ENCODE peak calls at places on chromosomes 12 and 14, in eight cellular contexts. One of them, this sample, is unnamed.

GRCh38 chr14:53043107-53043704 is 92.4 kb upstream of the FERMT2 start:
- DNase-seq in ACHN: no peak
- DNase-seq in WTC11: no peak
- DNase-seq in caudate nucleus: no peak
- DNase-seq in AG04449: no peak
- DNase-seq in ovary: peak
- DNase-seq in iPS-NIHi11: no peak
- DNase-seq in stimulated activated CD4-positive, alpha-beta T cell treated with anti-CD3 and anti-CD28 coated beads, Interleukin-2, amount 100 ng/mL, for 48 hours: no peak
- DNase-seq in this sample: no peak

GRCh38 chr14:55588259-55588699 is 8.3 kb downstream of the KTN1 start:
- DNase-seq in ACHN: no peak
- DNase-seq in WTC11: no peak
- DNase-seq in caudate nucleus: no peak
- DNase-seq in AG04449: no peak
- DNase-seq in ovary: no peak
- DNase-seq in iPS-NIHi11: no peak
- DNase-seq in stimulated activated CD4-positive, alpha-beta T cell treated with anti-CD3 and anti-CD28 coated beads, Interleukin-2, amount 100 ng/mL, for 48 hours: no peak
- DNase-seq in this sample: no peak

GRCh38 chr12:48442191-48442828 is 30.0 kb upstream of the ANP32D start:
- DNase-seq in ACHN: no peak
- DNase-seq in WTC11: peak
- DNase-seq in caudate nucleus: no peak
- DNase-seq in AG04449: no peak
- DNase-seq in ovary: no peak
- DNase-seq in iPS-NIHi11: peak
- DNase-seq in stimulated activated CD4-positive, alpha-beta T cell treated with anti-CD3 and anti-CD28 coated beads, Interleukin-2, amount 100 ng/mL, for 48 hours: no peak
- DNase-seq in this sample: no peak

GRCh38 chr12:7934153-7934552 is 1.8 kb downstream of the SLC2A3 start:
- DNase-seq in ACHN: no peak
- DNase-seq in WTC11: no peak
- DNase-seq in caudate nucleus: no peak
- DNase-seq in AG04449: no peak
- DNase-seq in ovary: no peak
- DNase-seq in iPS-NIHi11: no peak
- DNase-seq in stimulated activated CD4-positive, alpha-beta T cell treated with anti-CD3 and anti-CD28 coated beads, Interleukin-2, amount 100 ng/mL, for 48 hours: no peak
- DNase-seq in this sample: peak

GRCh38 chr12:96034631-96035282 is 630 bp downstream of the LTA4H start:
- DNase-seq in ACHN: peak
- DNase-seq in WTC11: no peak
- DNase-seq in caudate nucleus: no peak
- DNase-seq in AG04449: no peak
- DNase-seq in ovary: peak
- DNase-seq in iPS-NIHi11: peak
- DNase-seq in stimulated activated CD4-positive, alpha-beta T cell treated with anti-CD3 and anti-CD28 coated beads, Interleukin-2, amount 100 ng/mL, for 48 hours: no peak
- DNase-seq in this sample: peak

GRCh38 chr14:105974902-105975301 is 448.5 kb downstream of the TMEM121 start:
- DNase-seq in ACHN: peak
- DNase-seq in WTC11: no peak
- DNase-seq in caudate nucleus: no peak
- DNase-seq in AG04449: no peak
- DNase-seq in ovary: no peak
- DNase-seq in iPS-NIHi11: no peak
- DNase-seq in stimulated activated CD4-positive, alpha-beta T cell treated with anti-CD3 and anti-CD28 coated beads, Interleukin-2, amount 100 ng/mL, for 48 hours: peak
- DNase-seq in this sample: peak

GRCh38 chr12:31011336-31011735 is 62.3 kb upstream of the DDX11 start:
- DNase-seq in ACHN: no peak
- DNase-seq in WTC11: peak
- DNase-seq in caudate nucleus: no peak
- DNase-seq in AG04449: no peak
- DNase-seq in ovary: no peak
- DNase-seq in iPS-NIHi11: no peak
- DNase-seq in stimulated activated CD4-positive, alpha-beta T cell treated with anti-CD3 and anti-CD28 coated beads, Interleukin-2, amount 100 ng/mL, for 48 hours: no peak
- DNase-seq in this sample: peak

GRCh38 chr12:32885831-32886230 is 10.7 kb downstream of the PKP2 start:
- DNase-seq in ACHN: no peak
- DNase-seq in WTC11: no peak
- DNase-seq in caudate nucleus: no peak
- DNase-seq in AG04449: no peak
- DNase-seq in ovary: no peak
- DNase-seq in iPS-NIHi11: no peak
- DNase-seq in stimulated activated CD4-positive, alpha-beta T cell treated with anti-CD3 and anti-CD28 coated beads, Interleukin-2, amount 100 ng/mL, for 48 hours: no peak
- DNase-seq in this sample: no peak

GRCh38 chr12:23834076-23834475 is 115.4 kb downstream of the SOX5 start:
- DNase-seq in ACHN: no peak
- DNase-seq in WTC11: no peak
- DNase-seq in caudate nucleus: no peak
- DNase-seq in AG04449: no peak
- DNase-seq in ovary: no peak
- DNase-seq in iPS-NIHi11: no peak
- DNase-seq in stimulated activated CD4-positive, alpha-beta T cell treated with anti-CD3 and anti-CD28 coated beads, Interleukin-2, amount 100 ng/mL, for 48 hours: no peak
- DNase-seq in this sample: no peak

GRCh38 chr12:104566244-104566993 is 109.7 kb downstream of the CHST11 start:
- DNase-seq in ACHN: no peak
- DNase-seq in WTC11: no peak
- DNase-seq in caudate nucleus: no peak
- DNase-seq in AG04449: no peak
- DNase-seq in ovary: no peak
- DNase-seq in iPS-NIHi11: no peak
- DNase-seq in stimulated activated CD4-positive, alpha-beta T cell treated with anti-CD3 and anti-CD28 coated beads, Interleukin-2, amount 100 ng/mL, for 48 hours: peak
- DNase-seq in this sample: peak

GRCh38 chr14:58666737-58667136 is 29.0 kb downstream of the DACT1 start:
- DNase-seq in ACHN: no peak
- DNase-seq in WTC11: no peak
- DNase-seq in caudate nucleus: no peak
- DNase-seq in AG04449: no peak
- DNase-seq in ovary: no peak
- DNase-seq in iPS-NIHi11: no peak
- DNase-seq in stimulated activated CD4-positive, alpha-beta T cell treated with anti-CD3 and anti-CD28 coated beads, Interleukin-2, amount 100 ng/mL, for 48 hours: no peak
- DNase-seq in this sample: no peak

GRCh38 chr12:95637471-95638155 is 86.3 kb upstream of the USP44 start:
- DNase-seq in ACHN: no peak
- DNase-seq in WTC11: no peak
- DNase-seq in caudate nucleus: no peak
- DNase-seq in AG04449: peak
- DNase-seq in ovary: no peak
- DNase-seq in iPS-NIHi11: no peak
- DNase-seq in stimulated activated CD4-positive, alpha-beta T cell treated with anti-CD3 and anti-CD28 coated beads, Interleukin-2, amount 100 ng/mL, for 48 hours: no peak
- DNase-seq in this sample: no peak

GRCh38 chr12:70364695-70365397 is 1.2 kb upstream of the KCNMB4 start:
- DNase-seq in ACHN: no peak
- DNase-seq in WTC11: peak
- DNase-seq in caudate nucleus: no peak
- DNase-seq in AG04449: no peak
- DNase-seq in ovary: no peak
- DNase-seq in iPS-NIHi11: peak
- DNase-seq in stimulated activated CD4-positive, alpha-beta T cell treated with anti-CD3 and anti-CD28 coated beads, Interleukin-2, amount 100 ng/mL, for 48 hours: no peak
- DNase-seq in this sample: peak

GRCh38 chr12:67784831-67785230 is 136.3 kb downstream of the DYRK2 start:
- DNase-seq in ACHN: no peak
- DNase-seq in WTC11: no peak
- DNase-seq in caudate nucleus: no peak
- DNase-seq in AG04449: no peak
- DNase-seq in ovary: no peak
- DNase-seq in iPS-NIHi11: no peak
- DNase-seq in stimulated activated CD4-positive, alpha-beta T cell treated with anti-CD3 and anti-CD28 coated beads, Interleukin-2, amount 100 ng/mL, for 48 hours: no peak
- DNase-seq in this sample: no peak

GRCh38 chr14:101135796-101136742 is 232.5 kb upstream of the RTL1 start:
- DNase-seq in ACHN: no peak
- DNase-seq in WTC11: no peak
- DNase-seq in caudate nucleus: no peak
- DNase-seq in AG04449: no peak
- DNase-seq in ovary: no peak
- DNase-seq in iPS-NIHi11: no peak
- DNase-seq in stimulated activated CD4-positive, alpha-beta T cell treated with anti-CD3 and anti-CD28 coated beads, Interleukin-2, amount 100 ng/mL, for 48 hours: no peak
- DNase-seq in this sample: no peak

GRCh38 chr12:23803547-23803946 is 145.9 kb downstream of the SOX5 start:
- DNase-seq in ACHN: no peak
- DNase-seq in WTC11: no peak
- DNase-seq in caudate nucleus: no peak
- DNase-seq in AG04449: no peak
- DNase-seq in ovary: no peak
- DNase-seq in iPS-NIHi11: no peak
- DNase-seq in stimulated activated CD4-positive, alpha-beta T cell treated with anti-CD3 and anti-CD28 coated beads, Interleukin-2, amount 100 ng/mL, for 48 hours: no peak
- DNase-seq in this sample: no peak

This sample was measured in activated effector memory CD4-positive, alpha-beta T cell treated with anti-CD3 and anti-CD28 coated beads, Interleukin-2, amount 50 U/mL, for 16 hours.